ENCODE peak calls at places on chromosome 1, in seven cellular contexts. P, M, D, F, Y, T and O are unnamed samples.

GRCh38 chr1:23581219-23581618 is 21.9 kb upstream of the ID3 start:
- DNase-seq in P (no peak), M (no peak), D (no peak), F (peak; percentile 85), Y (no peak), T (peak; percentile 54), O (no peak)

GRCh38 chr1:77832889-77833288 is 53.4 kb downstream of the MIGA1 start:
- DNase-seq in P (no peak), M (no peak), D (peak; percentile 38), F (peak; percentile 90), Y (no peak), T (peak; percentile 38), O (no peak)

GRCh38 chr1:185595835-185596667 is 138.1 kb upstream of the HMCN1 start:
- DNase-seq in P (no peak), M (no peak), D (peak; percentile 73), F (peak; percentile 45), Y (no peak), T (no peak), O (peak; percentile 62)

GRCh38 chr1:59150537-59151386 is 146.1 kb upstream of the FGGY start:
- DNase-seq in P (peak; percentile 87), M (peak; percentile 53), D (peak; percentile 37), F (peak; percentile 89), Y (peak; percentile 65), T (peak; percentile 95), O (peak; percentile 58)

GRCh38 chr1:11059166-11059989 is 440 bp downstream of the SRM start:
- DNase-seq in P (no peak), M (no peak), D (peak; percentile 50), F (peak; percentile 33), Y (no peak), T (no peak), O (no peak)

GRCh38 chr1:68322837-68323687 is 90.7 kb upstream of the WLS start:
- DNase-seq in P (peak; percentile 78), M (no peak), D (no peak), F (no peak), Y (peak; percentile 33), T (no peak), O (no peak)

GRCh38 chr1:151968058-151968457 is 25.6 kb downstream of the S100A10 start:
- DNase-seq in P (no peak), M (peak; percentile 57), D (peak; percentile 68), F (peak; percentile 56), Y (no peak), T (no peak), O (no peak)

GRCh38 chr1:175443332-175443731 is 250.8 kb upstream of the KIAA0040 start:
- DNase-seq in P (no peak), M (no peak), D (no peak), F (no peak), Y (no peak), T (no peak), O (no peak)

GRCh38 chr1:187032316-187032981 is 203.7 kb downstream of the PLA2G4A start:
- DNase-seq in P (no peak), M (no peak), D (no peak), F (no peak), Y (no peak), T (no peak), O (no peak)

GRCh38 chr1:223712856-223713494 is 636 bp downstream of the CAPN2 start:
- DNase-seq in P (peak; percentile 42), M (peak; percentile 78), D (peak; percentile 52), F (peak; percentile 25), Y (no peak), T (peak; percentile 36), O (peak; percentile 55)

GRCh38 chr1:203057831-203058673 is 27.8 kb downstream of the MYOG start:
- DNase-seq in P (no peak), M (no peak), D (no peak), F (no peak), Y (no peak), T (no peak), O (no peak)

GRCh38 chr1:22607154-22607553 is 29.3 kb upstream of the C1QA start:
- DNase-seq in P (no peak), M (no peak), D (no peak), F (no peak), Y (no peak), T (no peak), O (no peak)

GRCh38 chr1:34176830-34177613 is at the start of gene C1orf94:
- DNase-seq in P (no peak), M (no peak), D (no peak), F (no peak), Y (no peak), T (no peak), O (no peak)

GRCh38 chr1:171742577-171742922 is 685 bp upstream of the VAMP4 start:
- DNase-seq in P (peak; percentile 44), M (no peak), D (peak; percentile 70), F (no peak), Y (peak; percentile 19), T (peak; percentile 61), O (peak; percentile 48)

GRCh38 chr1:228342627-228343210 is 63.9 kb downstream of the TRIM11 start:
- DNase-seq in P (no peak), M (no peak), D (no peak), F (no peak), Y (no peak), T (peak; percentile 7), O (no peak)

GRCh38 chr1:29830383-29830782 is 594.1 kb downstream of the PTPRU start:
- DNase-seq in P (no peak), M (no peak), D (no peak), F (no peak), Y (no peak), T (no peak), O (no peak)

GRCh38 chr1:90370696-90371095 is 346.4 kb downstream of the BARHL2 start:
- DNase-seq in P (no peak), M (no peak), D (no peak), F (no peak), Y (no peak), T (no peak), O (no peak)

GRCh38 chr1:245332513-245332912 is 177.7 kb downstream of the KIF26B start:
- DNase-seq in P (no peak), M (no peak), D (no peak), F (no peak), Y (no peak), T (no peak), O (no peak)

GRCh38 chr1:191870490-191870889 is 287.8 kb upstream of the RGS18 start:
- DNase-seq in P (no peak), M (no peak), D (no peak), F (no peak), Y (no peak), T (no peak), O (no peak)

GRCh38 chr1:56491441-56491840 is 87.9 kb downstream of the PLPP3 start:
- DNase-seq in P (no peak), M (no peak), D (no peak), F (peak; percentile 88), Y (no peak), T (no peak), O (no peak)

GRCh38 chr1:94912263-94912986 is 14.5 kb downstream of the CNN3 start:
- DNase-seq in P (no peak), M (no peak), D (no peak), F (no peak), Y (no peak), T (no peak), O (no peak)

GRCh38 chr1:177181631-177182291 is 11.0 kb downstream of the BRINP2 start:
- DNase-seq in P (peak; percentile 23), M (peak; percentile 57), D (peak; percentile 77), F (peak; percentile 41), Y (peak; percentile 26), T (no peak), O (peak; percentile 56)

GRCh38 chr1:161119379-161120061 is 1.6 kb downstream of the NIT1 start:
- DNase-seq in P (no peak), M (peak; percentile 70), D (peak; percentile 83), F (peak; percentile 55), Y (no peak), T (no peak), O (peak; percentile 76)
- TF ChIP-seq POLR2A in P (no peak), M (peak; percentile 28), D (peak; percentile 52), F (no peak), Y (no peak), T (no peak), O (no peak)

DNA sequence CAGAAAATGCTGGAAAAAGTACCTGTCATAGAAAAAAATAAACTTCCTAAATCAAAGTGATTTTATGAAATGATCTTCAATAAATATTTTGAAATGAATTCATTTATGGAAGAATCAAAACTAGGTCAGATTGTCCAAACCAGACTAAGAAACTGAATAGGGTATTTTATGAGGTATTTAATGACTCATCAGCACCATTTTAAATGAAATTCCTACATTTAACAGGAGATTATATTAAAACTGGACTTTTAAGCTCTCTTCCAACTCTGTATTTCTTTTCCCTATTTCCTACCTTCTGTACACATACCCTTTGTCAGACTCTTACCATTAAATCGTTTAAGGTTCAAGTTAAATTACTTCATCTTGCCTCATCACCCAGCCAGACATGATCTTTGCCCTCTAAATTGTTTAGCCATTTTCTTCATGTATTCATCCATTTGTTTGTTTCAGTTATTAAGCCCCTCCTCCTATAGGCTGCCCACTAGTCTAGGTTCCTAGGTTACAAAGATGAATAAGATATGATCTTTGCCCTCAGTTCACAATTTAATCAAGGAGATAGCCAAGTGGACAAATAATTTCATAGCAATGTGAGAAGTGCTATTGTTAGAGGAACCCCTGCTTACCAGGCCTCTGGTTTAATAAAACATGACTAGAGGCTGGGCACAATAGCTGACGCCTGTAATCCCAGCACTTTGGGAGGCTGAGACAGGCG is 25.0 kb downstream of the TATDN3 start:
- DNase-seq in P (no peak), M (no peak), D (no peak), F (peak; percentile 12), Y (no peak), T (no peak), O (no peak)
- H3K4me1 ChIP-seq in P (no peaks in the 10 kb centered on the region), M (no peaks in the 10 kb centered on the region), D (no peaks in the 10 kb centered on the region), F (peaks cover 4% of the 10 kb centered on the region), Y (no peaks in the 10 kb centered on the region), T (no peaks in the 10 kb centered on the region), O (no peaks in the 10 kb centered on the region)

GRCh38 chr1:212035123-212035834 is at the start of the genes DTL and INTS7:
- DNase-seq in P (peak; percentile 99), M (peak; percentile 98), D (peak; percentile 100), F (peak; percentile 99), Y (peak; percentile 95), T (peak; percentile 99), O (peak; percentile 99)
- TF ChIP-seq POLR2A in P (peak; percentile 45), M (no peak), D (peak; percentile 99), F (peak; percentile 76), Y (no peak), T (peak; percentile 52), O (peak; percentile 71)

DNA sequence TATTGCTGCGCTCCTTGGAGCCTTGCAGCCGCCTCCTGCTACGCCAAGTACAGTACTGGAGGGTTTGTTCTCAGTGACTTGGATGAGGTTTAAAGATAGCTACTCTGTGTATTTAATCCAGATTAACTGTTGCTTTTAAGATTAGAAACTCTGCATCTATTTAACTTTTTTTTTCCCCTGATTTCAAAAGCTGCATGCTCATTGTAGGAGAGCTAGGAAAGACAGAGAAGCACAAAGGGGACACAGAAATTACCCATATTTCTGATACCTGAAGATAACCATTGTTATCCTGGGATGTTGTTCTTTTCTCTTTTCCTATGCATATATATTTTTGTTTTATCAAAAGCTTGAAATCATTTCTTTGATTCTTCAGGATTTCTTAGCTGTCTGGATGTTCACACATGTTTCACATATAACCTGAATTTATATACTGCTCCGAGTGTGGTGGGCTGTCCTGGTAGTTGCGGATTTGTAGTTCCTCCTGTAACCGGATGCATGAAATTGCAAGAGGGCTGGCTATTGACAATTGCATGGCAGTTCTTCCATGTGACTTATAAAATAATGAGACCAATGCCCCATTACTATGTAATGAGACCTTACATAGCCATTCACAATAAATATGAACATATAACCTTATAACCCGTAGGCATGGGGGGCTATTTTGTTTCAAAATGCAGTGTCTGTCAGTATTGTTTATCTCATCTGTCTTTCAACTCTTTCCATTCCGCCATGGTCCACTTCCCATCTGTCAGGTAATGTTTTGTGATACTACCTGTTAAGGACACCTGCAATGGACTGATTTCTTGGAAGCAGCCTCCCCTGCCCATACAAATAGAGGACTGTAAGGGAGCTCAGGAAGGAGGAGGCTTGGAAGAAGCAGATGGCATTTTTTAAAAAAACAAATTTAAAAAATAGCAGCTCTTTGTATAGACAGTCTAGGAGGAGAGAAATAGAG is 1.4 kb downstream of the RAVER2 start:
- DNase-seq in P (no peak), M (no peak), D (no peak), F (no peak), Y (no peak), T (no peak), O (no peak)
- H3K4me1 ChIP-seq in P (no peaks in the 10 kb centered on the region), M (no peaks in the 10 kb centered on the region), D (peaks cover 15% of the 10 kb centered on the region), F (peaks cover 6% of the 10 kb centered on the region), Y (no peaks in the 10 kb centered on the region), T (no peaks in the 10 kb centered on the region), O (peaks cover 12% of the 10 kb centered on the region)